ENCODE peak calls at places on chromosomes 11 and 22, in seven cellular contexts. S, F, P, Q, I, A and E are unnamed samples.

GRCh38 chr11:130166457-130166784 is 6.8 kb downstream of the ST14 start:
- DNase-seq in I (peak; percentile 54), S (no peak), Q (no peak), F (peak; percentile 72), P (no peak), A (no peak), E (no peak)

GRCh38 chr11:29208117-29208516 is 808.7 kb downstream of the KCNA4 start:
- DNase-seq in I (no peak), Q (no peak), P (no peak), S (no peak), F (no peak), A (no peak), E (no peak)

GRCh38 chr11:559020-559620 is 1.4 kb downstream of the LMNTD2 start:
- DNase-seq in S (no peak), F (no peak), P (peak; percentile 35), A (no peak), Q (no peak), I (no peak), E (no peak)

GRCh38 chr11:34250732-34251639 is 106.8 kb downstream of the ABTB2 start:
- DNase-seq in A (peak; percentile 60), P (peak; percentile 62), Q (peak; percentile 56), I (peak; percentile 75), S (peak; percentile 14), F (peak; percentile 40), E (peak; percentile 22)

GRCh38 chr22:24153959-24154358 is 27.3 kb upstream of the SUSD2 start:
- DNase-seq in A (no peak), I (no peak), P (no peak), F (no peak), Q (no peak), S (no peak), E (no peak)

GRCh38 chr11:21511835-21512440 is 680.9 kb upstream of the ANO5 start:
- DNase-seq in P (no peak), Q (peak; percentile 18), A (no peak), F (peak; percentile 57), I (no peak), S (peak; percentile 92), E (peak; percentile 54)

GRCh38 chr11:129729823-129730222 is 85.8 kb upstream of the TMEM45B start:
- DNase-seq in P (no peak), S (no peak), Q (no peak), I (no peak), F (no peak), A (no peak), E (no peak)

GRCh38 chr11:76566811-76567210 is 103.7 kb downstream of the LRRC32 start:
- DNase-seq in S (no peak), I (no peak), A (no peak), Q (no peak), P (no peak), F (no peak), E (no peak)

GRCh38 chr11:76234704-76235232 is 28.5 kb upstream of the WNT11 start:
- DNase-seq in S (no peak), Q (peak; percentile 56), A (no peak), P (no peak), F (peak; percentile 51), I (peak; percentile 73), E (peak; percentile 46)

GRCh38 chr22:47301820-47302475 is 539.5 kb downstream of the TBC1D22A start:
- DNase-seq in F (no peak), P (no peak), A (no peak), S (no peak), I (no peak), Q (no peak), E (no peak)

GRCh38 chr22:47300698-47301405 is 538.4 kb downstream of the TBC1D22A start:
- DNase-seq in Q (no peak), S (no peak), F (no peak), I (no peak), P (no peak), A (no peak), E (no peak)

GRCh38 chr22:47298017-47298820 is 535.8 kb downstream of the TBC1D22A start:
- DNase-seq in S (no peak), I (peak; percentile 24), P (no peak), F (no peak), Q (no peak), A (no peak), E (no peak)

GRCh38 chr22:47299211-47299878 is 536.9 kb downstream of the TBC1D22A start:
- DNase-seq in S (no peak), F (no peak), I (no peak), Q (no peak), A (no peak), P (no peak), E (no peak)

GRCh38 chr22:47299879-47300697 is 537.6 kb downstream of the TBC1D22A start:
- DNase-seq in S (no peak), A (no peak), P (no peak), F (no peak), Q (no peak), I (no peak), E (no peak)
- H3K9me3 ChIP-seq in S (no peaks in the 10 kb centered on the region), A (no peaks in the 10 kb centered on the region), P (no peaks in the 10 kb centered on the region), F (no peaks in the 10 kb centered on the region), Q (no peaks in the 10 kb centered on the region), I (no peaks in the 10 kb centered on the region), E (peaks cover 7% of the 10 kb centered on the region)

GRCh38 chr22:40603088-40603605 is 33.4 kb downstream of the MRTFA start:
- DNase-seq in I (no peak), F (no peak), A (no peak), Q (no peak), P (no peak), S (peak; percentile 43), E (no peak)

GRCh38 chr22:40606306-40606705 is 30.2 kb downstream of the MRTFA start:
- DNase-seq in I (no peak), A (no peak), Q (no peak), S (no peak), P (no peak), F (no peak), E (no peak)

GRCh38 chr22:40605676-40606250 is 30.8 kb downstream of the MRTFA start:
- DNase-seq in S (no peak), Q (no peak), A (no peak), I (no peak), F (no peak), P (no peak), E (no peak)

GRCh38 chr22:40599731-40600130 is 36.8 kb downstream of the MRTFA start:
- DNase-seq in S (no peak), F (no peak), P (no peak), A (no peak), Q (no peak), I (no peak), E (no peak)

GRCh38 chr22:40602231-40602630 is 34.3 kb downstream of the MRTFA start:
- DNase-seq in S (no peak), P (no peak), F (no peak), I (no peak), A (no peak), Q (no peak), E (no peak)
- H3K4me1 ChIP-seq in S (peaks cover 71% of the 10 kb centered on the region), P (peaks cover 9% of the 10 kb centered on the region), F (peaks cover 10% of the 10 kb centered on the region), I (peaks cover 14% of the 10 kb centered on the region), A (peaks cover 4% of the 10 kb centered on the region), Q (peaks cover 3% of the 10 kb centered on the region), E (peaks cover 25% of the 10 kb centered on the region)

GRCh38 chr22:38728899-38729796 is 23.4 kb downstream of the GTPBP1 start:
- DNase-seq in A (no peak), Q (no peak), F (no peak), S (no peak), P (no peak), I (no peak), E (no peak)
- H3K9me3 ChIP-seq in A (no peaks in the 10 kb centered on the region), Q (no peaks in the 10 kb centered on the region), F (no peaks in the 10 kb centered on the region), S (no peaks in the 10 kb centered on the region), P (no peaks in the 10 kb centered on the region), I (no peaks in the 10 kb centered on the region), E (no peaks in the 10 kb centered on the region)

GRCh38 chr22:47000888-47001287 is 238.4 kb downstream of the TBC1D22A start:
- DNase-seq in Q (no peak), F (no peak), S (no peak), P (no peak), A (no peak), I (no peak), E (no peak)

GRCh38 chr22:46996595-46997310 is 234.3 kb downstream of the TBC1D22A start:
- DNase-seq in I (no peak), P (no peak), Q (no peak), S (no peak), F (no peak), A (no peak), E (no peak)

GRCh38 chr22:46997311-46997970 is 235.0 kb downstream of the TBC1D22A start:
- DNase-seq in A (no peak), Q (no peak), I (no peak), F (no peak), S (no peak), P (no peak), E (no peak)

GRCh38 chr22:47000256-47000655 is 237.8 kb downstream of the TBC1D22A start:
- DNase-seq in A (no peak), S (no peak), I (no peak), Q (no peak), P (no peak), F (no peak), E (no peak)

GRCh38 chr22:46998346-46998745 is 235.9 kb downstream of the TBC1D22A start:
- DNase-seq in I (no peak), S (no peak), P (no peak), A (no peak), F (no peak), Q (no peak), E (no peak)
- H3K4me1 ChIP-seq in I (no peaks in the 10 kb centered on the region), S (no peaks in the 10 kb centered on the region), P (no peaks in the 10 kb centered on the region), A (no peaks in the 10 kb centered on the region), F (no peaks in the 10 kb centered on the region), Q (no peaks in the 10 kb centered on the region), E (no peaks in the 10 kb centered on the region)

DNA sequence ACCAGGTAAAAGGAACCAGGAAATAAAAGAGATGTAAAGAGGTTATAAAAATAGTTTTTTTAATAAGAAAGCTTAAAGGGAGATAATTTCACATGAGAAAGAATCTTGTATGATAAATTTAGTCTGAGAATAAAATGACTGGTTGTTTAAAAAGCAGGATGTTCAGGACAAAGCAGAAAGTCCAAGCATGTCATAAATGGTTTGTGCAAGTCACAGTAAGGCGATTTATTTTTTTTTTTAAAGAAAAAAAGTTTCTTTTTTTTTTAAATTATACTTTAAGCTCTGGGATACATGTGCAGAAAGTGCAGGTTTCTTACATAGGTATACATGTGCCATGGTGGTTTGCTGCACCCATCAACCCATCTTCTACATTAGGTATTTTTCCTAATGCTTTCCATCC is 30.8 kb downstream of the GLYATL2 start:
- DNase-seq in A (no peak), F (no peak), Q (no peak), P (no peak), I (no peak), S (no peak), E (no peak)
- H3K9me3 ChIP-seq in A (no peaks in the 10 kb centered on the region), F (no peaks in the 10 kb centered on the region), Q (peaks cover 22% of the 10 kb centered on the region), P (no peaks in the 10 kb centered on the region), I (peaks cover 39% of the 10 kb centered on the region), S (peaks cover 2% of the 10 kb centered on the region), E (no peaks in the 10 kb centered on the region)

DNA sequence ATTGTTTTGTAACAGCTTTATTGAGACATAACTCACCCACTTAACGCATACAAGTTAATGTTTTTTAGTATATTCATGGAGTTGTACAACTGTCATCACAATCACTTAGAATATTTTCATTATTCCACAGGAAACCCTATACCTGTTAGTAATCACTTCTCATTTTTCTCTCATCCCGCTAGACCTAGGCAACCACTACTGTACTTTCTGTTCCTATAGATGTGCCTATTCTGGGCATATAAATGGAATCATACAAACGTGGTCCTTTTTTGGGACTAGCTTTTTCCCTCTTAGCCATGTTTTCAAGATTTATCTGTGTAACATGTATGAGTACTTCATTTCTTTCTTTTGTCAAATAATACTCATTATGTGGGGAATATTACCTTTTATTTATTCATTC is 34.8 kb downstream of the PPP6R3 start:
- DNase-seq in I (no peak), A (no peak), Q (no peak), P (no peak), S (no peak), F (no peak), E (no peak)
- H3K4me1 ChIP-seq in I (peaks cover 23% of the 10 kb centered on the region), A (peaks cover 10% of the 10 kb centered on the region), Q (peaks cover 5% of the 10 kb centered on the region), P (peaks cover 21% of the 10 kb centered on the region), S (peaks cover 8% of the 10 kb centered on the region), F (peaks cover 13% of the 10 kb centered on the region), E (peaks cover 26% of the 10 kb centered on the region)

GRCh38 chr22:47205081-47205491 is 442.6 kb downstream of the TBC1D22A start:
- DNase-seq in S (no peak), F (peak; percentile 13), Q (no peak), A (no peak), P (no peak), I (no peak), E (no peak)
- H3K9me3 ChIP-seq in S (no peaks in the 10 kb centered on the region), F (no peaks in the 10 kb centered on the region), Q (no peaks in the 10 kb centered on the region), A (no peaks in the 10 kb centered on the region), P (no peaks in the 10 kb centered on the region), I (no peaks in the 10 kb centered on the region), E (no peaks in the 10 kb centered on the region)